ENCODE peak calls at places on chromosomes 4 and X, in six cellular contexts. W is astrocyte, V is astrocyte of the spinal cord, Q is pancreas, T is prostate gland, A is fibroblast of lung. X is an unnamed sample.

GRCh38 chrX:122866527-122866926 is 317.6 kb upstream of the GRIA3 start:
- DNase-seq in W (peak), V (peak), Q (no peak), T (no peak), A (peak), X (peak)

GRCh38 chr4:126778348-126778747 is 854.4 kb upstream of the INTU start:
- DNase-seq in W (peak), V (peak), Q (no peak), T (no peak), A (peak), X (no peak)

GRCh38 chrX:118497180-118497814 is 1.7 kb downstream of the DOCK11 start:
- DNase-seq in W (no peak), V (no peak), Q (no peak), T (no peak), A (no peak), X (no peak)

GRCh38 chrX:41238543-41238942 is 95.4 kb upstream of the DDX3X start:
- DNase-seq in W (peak), V (peak), Q (no peak), T (no peak), A (peak), X (peak)

GRCh38 chr4:30821891-30822612 is 101.9 kb downstream of the PCDH7 start:
- DNase-seq in W (peak), V (peak), Q (no peak), T (no peak), A (peak), X (no peak)

GRCh38 chrX:387729-388128 is 1.0 kb upstream of the PPP2R3B start:
- DNase-seq in W (no peak), V (no peak), Q (no peak), T (no peak), A (no peak), X (no peak)

GRCh38 chrX:105876658-105877057 is 54.3 kb downstream of the NRK start:
- DNase-seq in W (no peak), V (peak), Q (no peak), T (no peak), A (peak), X (no peak)

GRCh38 chr4:74005528-74005927 is 7.1 kb upstream of the CXCL5 start:
- DNase-seq in W (no peak), V (no peak), Q (no peak), T (no peak), A (no peak), X (no peak)

GRCh38 chrX:27619975-27620374 is 29.8 kb downstream of the DCAF8L2 start:
- DNase-seq in W (no peak), V (no peak), Q (no peak), T (no peak), A (peak), X (no peak)

GRCh38 chr4:129498626-129499025 is 402.7 kb downstream of the C4orf33 start:
- DNase-seq in W (no peak), V (no peak), Q (no peak), T (no peak), A (no peak), X (no peak)

GRCh38 chrX:130066975-130067615 is 43.2 kb downstream of the ELF4 start:
- DNase-seq in W (no peak), V (no peak), Q (no peak), T (no peak), A (no peak), X (no peak)

GRCh38 chr4:40844261-40844660 is 94.5 kb downstream of the NSUN7 start:
- DNase-seq in W (no peak), V (no peak), Q (no peak), T (no peak), A (no peak), X (no peak)

GRCh38 chr4:12584116-12584875 is 899.8 kb downstream of the RAB28 start:
- DNase-seq in W (no peak), V (no peak), Q (no peak), T (no peak), A (no peak), X (no peak)

GRCh38 chr4:18285357-18285756 is 263.8 kb upstream of the LCORL start:
- DNase-seq in W (no peak), V (no peak), Q (no peak), T (no peak), A (no peak), X (no peak)

GRCh38 chr4:77927991-77928925 is 65.6 kb downstream of the MRPL1 start:
- DNase-seq in W (peak), V (peak), Q (no peak), T (peak), A (peak), X (peak)

GRCh38 chr4:73998040-73999011 is at the start of gene CXCL5:
- DNase-seq in W (peak), V (peak), Q (peak), T (no peak), A (peak), X (no peak)

GRCh38 chr4:3834921-3835521 is 68.8 kb downstream of the ADRA2C start:
- DNase-seq in W (no peak), V (no peak), Q (no peak), T (no peak), A (no peak), X (no peak)

GRCh38 chr4:170497105-170497504 is 407.3 kb upstream of the AADAT start:
- DNase-seq in W (no peak), V (no peak), Q (no peak), T (no peak), A (no peak), X (no peak)

GRCh38 chr4:71130827-71131603 is 137.6 kb downstream of the DCK start:
- DNase-seq in W (peak), V (peak), Q (no peak), T (no peak), A (peak), X (peak)

GRCh38 chr4:4302416-4302815 is 12.4 kb downstream of the ZBTB49 start:
- DNase-seq in W (no peak), V (no peak), Q (no peak), T (no peak), A (no peak), X (no peak)

GRCh38 chr4:100796333-100796732 is 278.5 kb upstream of the EMCN start:
- DNase-seq in W (no peak), V (no peak), Q (no peak), T (no peak), A (no peak), X (no peak)

GRCh38 chr4:118712872-118713271 is 27.7 kb downstream of the METTL14 start:
- DNase-seq in W (peak), V (no peak), Q (no peak), T (no peak), A (no peak), X (no peak)

GRCh38 chrX:55006827-55007621 is 6.9 kb downstream of the APEX2 start:
- DNase-seq in W (no peak), V (no peak), Q (no peak), T (no peak), A (no peak), X (no peak)

GRCh38 chrX:17375631-17376380 is 806 bp downstream of the NHS start:
- DNase-seq in W (no peak), V (peak), Q (peak), T (no peak), A (peak), X (no peak)

GRCh38 chrX:103356023-103356798 is at the start of gene TCEAL9:
- DNase-seq in W (peak), V (peak), Q (peak), T (peak), A (peak), X (no peak)

GRCh38 chrX:2406891-2407518 is 93.8 kb downstream of the DHRSX start:
- DNase-seq in W (no peak), V (no peak), Q (no peak), T (no peak), A (no peak), X (no peak)

GRCh38 chr4:134463771-134464170 is 262.2 kb upstream of the PABPC4L start:
- DNase-seq in W (no peak), V (no peak), Q (no peak), T (no peak), A (no peak), X (no peak)

GRCh38 chr4:2399216-2399615 is 19.2 kb downstream of the ZFYVE28 start:
- DNase-seq in W (no peak), V (no peak), Q (no peak), T (no peak), A (no peak), X (no peak)

GRCh38 chr4:146398404-146398803 is 123.3 kb downstream of the SLC10A7 start:
- DNase-seq in W (no peak), V (no peak), Q (no peak), T (no peak), A (no peak), X (peak)

GRCh38 chr4:45944000-45944399 is 179.9 kb downstream of the GABRG1 start:
- DNase-seq in W (no peak), V (no peak), Q (no peak), T (no peak), A (no peak), X (no peak)

GRCh38 chr4:56757270-56757746 is 64.2 kb downstream of the SPINK2 start:
- DNase-seq in W (peak), V (peak), Q (no peak), T (no peak), A (peak), X (peak)
- H3K4me3 ChIP-seq in W (no peak), V (no peak), Q (no peak), T (no peak), A (no peak), X (no peak)

GRCh38 chrX:24294619-24295018 is 19.2 kb downstream of the SUPT20HL2 start:
- DNase-seq in W (no peak), V (no peak), Q (no peak), T (no peak), A (no peak), X (no peak)
- TF ChIP-seq CTCF in W (peak), V (peak), Q (no peak), T (no peak), A (no peak), X (no peak)

DNA sequence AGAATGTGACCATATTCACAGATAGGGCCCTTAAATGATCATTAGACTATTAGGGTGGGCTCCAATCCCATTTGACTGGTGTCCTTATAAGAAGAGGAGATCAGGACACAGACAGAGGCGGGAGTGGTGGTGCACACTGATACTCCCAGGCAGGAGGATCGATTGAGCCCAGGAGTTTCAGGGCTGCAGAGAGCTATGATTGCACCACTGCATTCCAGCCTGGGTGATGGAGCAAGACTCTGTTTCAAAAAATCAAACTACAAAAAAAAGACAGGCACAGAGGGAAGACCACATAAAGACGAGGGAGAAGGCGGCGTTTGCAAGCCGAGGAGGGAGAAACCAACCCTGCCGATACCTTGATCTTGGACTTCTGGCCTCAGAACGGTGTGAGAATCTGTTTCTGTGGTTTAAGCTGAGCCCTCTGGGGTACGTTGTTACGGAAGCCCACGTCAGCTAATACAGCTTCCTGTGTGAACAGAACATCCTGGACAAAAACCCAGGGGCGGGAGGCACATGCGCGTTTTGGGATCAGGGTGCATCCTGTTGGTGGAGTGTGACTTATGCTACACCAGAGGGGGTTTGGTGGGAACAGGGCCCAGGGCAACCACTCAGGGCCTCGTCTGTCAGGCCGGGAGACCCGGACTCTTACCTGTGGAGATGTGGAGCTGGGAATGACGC is 211.8 kb upstream of the PSAPL1 start:
- DNase-seq in W (no peak), V (no peak), Q (no peak), T (no peak), A (peak), X (no peak)
- H3K4me3 ChIP-seq in W (no peak), V (no peak), Q (no peak), T (no peak), A (no peak), X (no peak)

GRCh38 chrX:151852294-151852693 is 60.4 kb upstream of the MAGEA4 start:
- DNase-seq in W (no peak), V (no peak), Q (no peak), T (no peak), A (no peak), X (no peak)
- TF ChIP-seq CTCF in W (no peak), V (no peak), Q (no peak), T (no peak), A (no peak), X (no peak)

DNA sequence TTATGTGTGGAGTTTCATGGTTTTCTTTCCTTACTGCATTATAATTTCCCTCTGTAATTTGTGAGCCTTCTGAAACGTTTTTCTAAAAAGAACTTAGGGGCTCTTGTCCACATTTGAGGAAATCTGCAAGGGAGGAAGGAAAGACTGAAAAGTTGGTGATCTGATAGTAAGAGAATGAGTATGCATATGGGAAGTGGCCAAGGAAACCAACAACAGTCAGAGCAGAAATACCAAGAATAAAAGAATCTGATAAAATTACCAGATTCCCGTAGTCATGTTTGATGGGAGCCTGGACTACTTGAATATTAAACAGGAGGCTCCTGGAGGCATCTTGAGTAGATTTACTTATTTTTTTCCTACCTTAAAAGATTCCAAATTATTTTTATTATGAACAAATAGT is 50.1 kb downstream of the MEPE start:
- DNase-seq in W (peak), V (no peak), Q (no peak), T (no peak), A (no peak), X (no peak)
- H3K4me3 ChIP-seq in W (no peak), V (no peak), Q (no peak), T (no peak), A (no peak), X (no peak)

GRCh38 chr4:8435656-8436121 is 4.8 kb downstream of the ACOX3 start:
- DNase-seq in W (no peak), V (no peak), Q (no peak), T (no peak), A (peak), X (no peak)
- TF ChIP-seq CTCF in W (no peak), V (no peak), Q (no peak), T (no peak), A (no peak), X (no peak)

GRCh38 chr4:139167774-139168444 is 9.1 kb downstream of the ELF2 start:
- DNase-seq in W (peak), V (peak), Q (no peak), T (no peak), A (peak), X (no peak)

GRCh38 chr4:139164731-139165130 is 12.3 kb downstream of the ELF2 start:
- DNase-seq in W (no peak), V (no peak), Q (no peak), T (no peak), A (no peak), X (no peak)

DNA sequence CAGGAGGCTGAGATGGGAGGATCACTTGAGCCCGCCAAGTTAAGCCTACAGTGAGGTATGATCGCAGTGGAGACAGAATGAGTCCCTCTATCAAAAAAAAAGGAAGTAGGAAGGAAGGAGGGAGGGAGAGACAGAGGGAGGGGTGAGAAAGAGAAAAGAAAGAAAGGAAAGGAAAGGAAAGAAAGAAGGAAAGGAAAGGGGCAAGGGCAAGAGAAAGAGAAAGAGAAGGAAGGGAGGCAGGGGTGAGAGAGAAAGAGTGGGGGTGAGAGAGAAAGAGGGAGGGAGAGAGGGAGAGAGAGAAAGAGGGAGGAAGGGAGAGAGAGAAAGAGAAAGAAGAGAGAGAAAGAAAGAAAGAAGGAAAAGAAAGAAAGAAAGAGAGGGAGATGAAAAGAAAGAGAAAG is 13.2 kb downstream of the ELF2 start:
- DNase-seq in W (no peak), V (no peak), Q (no peak), T (no peak), A (no peak), X (no peak)
- H3K4me3 ChIP-seq in W (no peak), V (no peak), Q (no peak), T (no peak), A (no peak), X (no peak)

DNA sequence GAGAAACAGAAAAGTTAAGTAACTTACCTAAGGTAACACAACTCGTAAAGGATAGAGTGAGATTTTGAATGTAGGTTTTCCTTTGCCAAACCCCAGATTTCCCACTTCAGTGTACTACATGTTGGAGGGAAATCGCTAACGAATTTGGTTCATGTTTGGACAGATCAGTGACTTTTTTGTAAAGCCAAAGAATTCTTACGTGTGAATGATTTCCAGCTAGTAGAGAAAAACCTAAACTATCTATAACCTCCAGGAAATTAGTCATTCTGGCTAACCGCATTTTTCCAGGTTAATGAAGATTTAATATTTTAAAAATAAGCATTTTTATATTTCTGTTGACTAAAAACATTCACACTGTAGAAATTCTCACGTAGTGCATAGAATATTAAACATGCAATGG is 7.2 kb downstream of the TENM3 start:
- DNase-seq in W (peak), V (no peak), Q (no peak), T (no peak), A (no peak), X (no peak)
- TF ChIP-seq CTCF in W (no peak), V (no peak), Q (no peak), T (no peak), A (no peak), X (no peak)

DNA sequence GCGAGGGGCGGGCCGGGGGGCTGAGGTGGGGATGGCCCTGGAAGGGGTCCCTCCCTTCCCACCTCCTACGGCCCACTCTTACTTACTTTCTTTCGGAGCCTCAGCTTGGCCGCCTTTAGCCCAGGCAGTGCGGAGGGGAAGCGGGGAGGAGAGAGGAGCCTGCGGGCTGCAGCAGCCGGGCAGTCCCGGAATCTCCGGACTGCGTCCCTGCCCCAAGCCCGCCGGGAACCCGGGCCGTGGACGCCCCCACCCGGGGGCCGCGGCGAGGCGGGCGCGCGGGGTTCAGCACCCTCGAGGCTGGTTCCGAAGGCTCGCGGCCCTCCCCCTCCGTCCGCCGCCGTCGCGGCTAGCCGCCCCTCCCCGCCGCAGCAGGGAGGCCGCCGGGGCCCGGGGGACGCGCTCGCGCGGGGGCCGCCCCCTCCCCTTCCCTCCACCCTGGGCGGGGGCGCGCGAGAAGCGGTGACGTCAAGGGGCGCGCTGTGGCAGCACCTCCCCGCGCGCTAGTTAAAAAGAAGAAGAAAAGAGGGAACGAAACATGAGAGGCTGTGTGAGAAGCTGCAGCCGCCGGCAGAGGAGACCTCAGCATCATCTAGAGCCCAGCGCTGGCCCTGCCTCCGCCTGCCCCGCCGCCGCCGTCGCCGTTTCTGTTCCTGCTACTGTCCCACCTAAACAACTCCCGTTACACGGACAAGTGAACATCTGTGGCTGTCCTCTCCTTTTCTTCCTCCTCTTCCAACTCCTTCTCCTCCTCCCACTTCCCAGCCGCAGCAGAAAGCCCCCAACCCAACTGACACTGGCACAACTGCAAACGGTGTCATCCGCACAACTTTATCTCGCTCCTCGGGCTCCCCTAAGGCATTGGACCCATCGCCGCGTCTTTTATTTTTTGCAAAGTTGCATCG is at the start of gene HHIP:
- DNase-seq in W (peak), V (peak), Q (peak), T (no peak), A (peak), X (no peak)
- H3K4me3 ChIP-seq in W (peak), V (peak), Q (peak), T (peak), A (peak), X (peak)

GRCh38 chr4:97370581-97370980 is 772.7 kb downstream of the STPG2 start:
- DNase-seq in W (peak), V (peak), Q (no peak), T (no peak), A (no peak), X (no peak)

DNA sequence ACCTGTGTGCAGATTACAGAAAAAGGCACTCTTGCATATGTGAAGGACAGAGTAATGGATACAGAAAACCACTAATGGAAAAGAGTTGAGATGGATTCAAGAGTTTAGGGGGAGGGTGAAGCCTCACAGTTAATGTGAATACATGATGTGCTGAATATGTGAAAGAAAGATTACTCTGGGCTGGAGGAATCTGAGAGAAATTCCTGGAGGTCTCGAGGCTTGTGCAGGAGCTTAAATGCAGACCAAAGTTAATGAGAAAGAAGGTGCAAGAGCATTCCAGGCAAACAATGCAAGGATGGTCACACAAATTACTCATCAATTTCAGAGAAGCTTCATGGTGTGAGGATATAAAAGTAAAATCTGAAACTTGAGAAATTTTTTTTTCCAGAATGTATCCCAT is 768.8 kb downstream of the STPG2 start:
- DNase-seq in W (peak), V (peak), Q (no peak), T (no peak), A (no peak), X (no peak)
- TF ChIP-seq CTCF in W (no peak), V (no peak), Q (no peak), T (no peak), A (no peak), X (no peak)